ENCODE peak calls at places on chromosome 4, in ten cellular contexts. One of them, this sample, is unnamed.

GRCh38 chr4:165006457-165006856 is 25.3 kb upstream of the TRIM60 start:
- DNase-seq in prostate gland: no peak
- DNase-seq in IMR-90: no peak
- DNase-seq in sigmoid colon: no peak
- DNase-seq in H54: no peak
- DNase-seq in heart left ventricle: no peak
- DNase-seq in NB4: no peak
- DNase-seq in HepG2: no peak
- DNase-seq in body of pancreas: no peak
- DNase-seq in breast epithelium: no peak
- DNase-seq in this sample: no peak

GRCh38 chr4:165874799-165875371 is 1.8 kb downstream of the TLL1 start:
- DNase-seq in prostate gland: peak; percentile 24
- DNase-seq in IMR-90: no peak
- DNase-seq in sigmoid colon: peak; percentile 65
- DNase-seq in H54: no peak
- DNase-seq in heart left ventricle: peak; percentile 33
- DNase-seq in NB4: no peak
- DNase-seq in HepG2: no peak
- DNase-seq in body of pancreas: peak; percentile 33
- DNase-seq in breast epithelium: no peak
- DNase-seq in this sample: no peak

GRCh38 chr4:138669479-138670165 is 346.0 kb upstream of the NOCT start:
- DNase-seq in prostate gland: no peak
- DNase-seq in IMR-90: peak; percentile 99
- DNase-seq in sigmoid colon: no peak
- DNase-seq in H54: no peak
- DNase-seq in heart left ventricle: no peak
- DNase-seq in NB4: no peak
- DNase-seq in HepG2: no peak
- DNase-seq in body of pancreas: no peak
- DNase-seq in breast epithelium: no peak
- DNase-seq in this sample: no peak

GRCh38 chr4:164503874-164504273 is 250.1 kb upstream of the SMIM31 start:
- DNase-seq in prostate gland: no peak
- DNase-seq in IMR-90: no peak
- DNase-seq in sigmoid colon: no peak
- DNase-seq in H54: no peak
- DNase-seq in heart left ventricle: no peak
- DNase-seq in NB4: no peak
- DNase-seq in HepG2: no peak
- DNase-seq in body of pancreas: no peak
- DNase-seq in breast epithelium: no peak
- DNase-seq in this sample: no peak

GRCh38 chr4:187027231-187027760 is 303.6 kb upstream of the FAT1 start:
- DNase-seq in prostate gland: peak; percentile 9
- DNase-seq in IMR-90: peak; percentile 47
- DNase-seq in sigmoid colon: no peak
- DNase-seq in H54: no peak
- DNase-seq in heart left ventricle: peak; percentile 17
- DNase-seq in NB4: no peak
- DNase-seq in HepG2: no peak
- DNase-seq in body of pancreas: no peak
- DNase-seq in breast epithelium: no peak
- DNase-seq in this sample: no peak

GRCh38 chr4:68124262-68124661 is 5.4 kb downstream of the TMPRSS11F start:
- DNase-seq in prostate gland: no peak
- DNase-seq in IMR-90: no peak
- DNase-seq in sigmoid colon: no peak
- DNase-seq in H54: no peak
- DNase-seq in heart left ventricle: no peak
- DNase-seq in NB4: no peak
- DNase-seq in HepG2: no peak
- DNase-seq in body of pancreas: no peak
- DNase-seq in breast epithelium: no peak
- DNase-seq in this sample: no peak

GRCh38 chr4:1061747-1062146 is 50.3 kb downstream of the FGFRL1 start:
- DNase-seq in prostate gland: no peak
- DNase-seq in IMR-90: no peak
- DNase-seq in sigmoid colon: no peak
- DNase-seq in H54: no peak
- DNase-seq in heart left ventricle: no peak
- DNase-seq in NB4: no peak
- DNase-seq in HepG2: no peak
- DNase-seq in body of pancreas: no peak
- DNase-seq in breast epithelium: no peak
- DNase-seq in this sample: no peak

GRCh38 chr4:80367737-80368136 is 32.2 kb downstream of the CFAP299 start:
- DNase-seq in prostate gland: no peak
- DNase-seq in IMR-90: peak; percentile 65
- DNase-seq in sigmoid colon: no peak
- DNase-seq in H54: no peak
- DNase-seq in heart left ventricle: no peak
- DNase-seq in NB4: no peak
- DNase-seq in HepG2: no peak
- DNase-seq in body of pancreas: no peak
- DNase-seq in breast epithelium: no peak
- DNase-seq in this sample: no peak

GRCh38 chr4:1815997-1816860 is 23.1 kb downstream of the FGFR3 start:
- DNase-seq in prostate gland: no peak
- DNase-seq in IMR-90: no peak
- DNase-seq in sigmoid colon: no peak
- DNase-seq in H54: no peak
- DNase-seq in heart left ventricle: no peak
- DNase-seq in NB4: no peak
- DNase-seq in HepG2: no peak
- DNase-seq in body of pancreas: no peak
- DNase-seq in breast epithelium: no peak
- DNase-seq in this sample: no peak

GRCh38 chr4:1956631-1957030 is 52.1 kb downstream of the NELFA start:
- DNase-seq in prostate gland: no peak
- DNase-seq in IMR-90: no peak
- DNase-seq in sigmoid colon: no peak
- DNase-seq in H54: no peak
- DNase-seq in heart left ventricle: no peak
- DNase-seq in NB4: no peak
- DNase-seq in HepG2: no peak
- DNase-seq in body of pancreas: no peak
- DNase-seq in breast epithelium: no peak
- DNase-seq in this sample: no peak

GRCh38 chr4:141713771-141714445 is 77.5 kb downstream of the IL15 start:
- DNase-seq in prostate gland: no peak
- DNase-seq in IMR-90: peak; percentile 72
- DNase-seq in sigmoid colon: no peak
- DNase-seq in H54: peak; percentile 7
- DNase-seq in heart left ventricle: no peak
- DNase-seq in NB4: no peak
- DNase-seq in HepG2: no peak
- DNase-seq in body of pancreas: no peak
- DNase-seq in breast epithelium: no peak
- DNase-seq in this sample: no peak

GRCh38 chr4:73417973-73418372 is 13.9 kb downstream of the ALB start:
- DNase-seq in prostate gland: no peak
- DNase-seq in IMR-90: peak; percentile 1
- DNase-seq in sigmoid colon: no peak
- DNase-seq in H54: no peak
- DNase-seq in heart left ventricle: no peak
- DNase-seq in NB4: peak; percentile 7
- DNase-seq in HepG2: no peak
- DNase-seq in body of pancreas: no peak
- DNase-seq in breast epithelium: no peak
- DNase-seq in this sample: no peak

GRCh38 chr4:48906283-48907173 is at the start of gene OCIAD2:
- DNase-seq in prostate gland: peak; percentile 81
- DNase-seq in IMR-90: no peak
- DNase-seq in sigmoid colon: peak; percentile 69
- DNase-seq in H54: peak; percentile 35
- DNase-seq in heart left ventricle: peak; percentile 72
- DNase-seq in NB4: peak; percentile 73
- DNase-seq in HepG2: no peak
- DNase-seq in body of pancreas: peak; percentile 89
- DNase-seq in breast epithelium: peak; percentile 66
- DNase-seq in this sample: peak; percentile 42
- TF ChIP-seq POLR2A in prostate gland: peak; percentile 50
- TF ChIP-seq POLR2A in IMR-90: no peak
- TF ChIP-seq POLR2A in sigmoid colon: no peak
- TF ChIP-seq POLR2A in H54: peak; percentile 50
- TF ChIP-seq POLR2A in heart left ventricle: no peak
- TF ChIP-seq POLR2A in NB4: no peak
- TF ChIP-seq POLR2A in HepG2: no peak
- TF ChIP-seq POLR2A in body of pancreas: peak; percentile 69
- TF ChIP-seq POLR2A in breast epithelium: no peak
- TF ChIP-seq POLR2A in this sample: peak; percentile 49

DNA sequence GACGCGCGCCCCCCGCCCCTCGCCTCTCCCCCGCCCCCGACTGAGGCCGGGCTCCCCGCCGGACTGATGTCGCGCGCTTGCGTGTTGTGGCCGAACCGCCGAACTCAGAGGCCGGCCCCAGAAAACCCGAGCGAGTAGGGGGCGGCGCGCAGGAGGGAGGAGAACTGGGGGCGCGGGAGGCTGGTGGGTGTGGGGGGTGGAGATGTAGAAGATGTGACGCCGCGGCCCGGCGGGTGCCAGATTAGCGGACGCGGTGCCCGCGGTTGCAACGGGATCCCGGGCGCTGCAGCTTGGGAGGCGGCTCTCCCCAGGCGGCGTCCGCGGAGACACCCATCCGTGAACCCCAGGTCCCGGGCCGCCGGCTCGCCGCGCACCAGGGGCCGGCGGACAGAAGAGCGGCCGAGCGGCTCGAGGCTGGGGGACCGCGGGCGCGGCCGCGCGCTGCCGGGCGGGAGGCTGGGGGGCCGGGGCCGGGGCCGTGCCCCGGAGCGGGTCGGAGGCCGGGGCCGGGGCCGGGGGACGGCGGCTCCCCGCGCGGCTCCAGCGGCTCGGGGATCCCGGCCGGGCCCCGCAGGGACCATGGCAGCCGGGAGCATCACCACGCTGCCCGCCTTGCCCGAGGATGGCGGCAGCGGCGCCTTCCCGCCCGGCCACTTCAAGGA is at the start of gene FGF2:
- DNase-seq in prostate gland: peak; percentile 12
- DNase-seq in IMR-90: peak; percentile 60
- DNase-seq in sigmoid colon: peak; percentile 90
- DNase-seq in H54: no peak
- DNase-seq in heart left ventricle: peak; percentile 68
- DNase-seq in NB4: peak; percentile 42
- DNase-seq in HepG2: no peak
- DNase-seq in body of pancreas: peak; percentile 19
- DNase-seq in breast epithelium: peak; percentile 41
- DNase-seq in this sample: peak; percentile 43
- TF ChIP-seq POLR2A in prostate gland: no peak
- TF ChIP-seq POLR2A in IMR-90: peak; percentile 71
- TF ChIP-seq POLR2A in sigmoid colon: peak; percentile 14
- TF ChIP-seq POLR2A in H54: peak; percentile 94
- TF ChIP-seq POLR2A in heart left ventricle: peak; percentile 29
- TF ChIP-seq POLR2A in NB4: no peak
- TF ChIP-seq POLR2A in HepG2: no peak
- TF ChIP-seq POLR2A in body of pancreas: no peak
- TF ChIP-seq POLR2A in breast epithelium: no peak
- TF ChIP-seq POLR2A in this sample: no peak

GRCh38 chr4:21242163-21242562 is 541.9 kb downstream of the PACRGL start:
- DNase-seq in prostate gland: no peak
- DNase-seq in IMR-90: no peak
- DNase-seq in sigmoid colon: no peak
- DNase-seq in H54: no peak
- DNase-seq in heart left ventricle: no peak
- DNase-seq in NB4: no peak
- DNase-seq in HepG2: peak; percentile 2
- DNase-seq in body of pancreas: no peak
- DNase-seq in breast epithelium: no peak
- DNase-seq in this sample: no peak
- TF ChIP-seq POLR2A in prostate gland: no peak
- TF ChIP-seq POLR2A in IMR-90: no peak
- TF ChIP-seq POLR2A in sigmoid colon: no peak
- TF ChIP-seq POLR2A in H54: no peak
- TF ChIP-seq POLR2A in heart left ventricle: no peak
- TF ChIP-seq POLR2A in NB4: no peak
- TF ChIP-seq POLR2A in HepG2: no peak
- TF ChIP-seq POLR2A in body of pancreas: no peak
- TF ChIP-seq POLR2A in breast epithelium: no peak
- TF ChIP-seq POLR2A in this sample: no peak

GRCh38 chr4:110198472-110199419 is at the start of gene ELOVL6:
- DNase-seq in prostate gland: peak; percentile 28
- DNase-seq in IMR-90: peak; percentile 72
- DNase-seq in sigmoid colon: peak; percentile 79
- DNase-seq in H54: peak; percentile 47
- DNase-seq in heart left ventricle: peak; percentile 37
- DNase-seq in NB4: peak; percentile 76
- DNase-seq in HepG2: peak; percentile 59
- DNase-seq in body of pancreas: peak; percentile 37
- DNase-seq in breast epithelium: no peak
- DNase-seq in this sample: peak; percentile 87

GRCh38 chr4:110195561-110196205 is 2.7 kb downstream of the ELOVL6 start:
- DNase-seq in prostate gland: no peak
- DNase-seq in IMR-90: peak; percentile 17
- DNase-seq in sigmoid colon: no peak
- DNase-seq in H54: no peak
- DNase-seq in heart left ventricle: no peak
- DNase-seq in NB4: peak; percentile 30
- DNase-seq in HepG2: no peak
- DNase-seq in body of pancreas: no peak
- DNase-seq in breast epithelium: no peak
- DNase-seq in this sample: no peak

GRCh38 chr4:110196871-110197420 is 1.5 kb downstream of the ELOVL6 start:
- DNase-seq in prostate gland: peak; percentile 26
- DNase-seq in IMR-90: peak; percentile 31
- DNase-seq in sigmoid colon: peak; percentile 73
- DNase-seq in H54: peak; percentile 12
- DNase-seq in heart left ventricle: no peak
- DNase-seq in NB4: peak; percentile 75
- DNase-seq in HepG2: no peak
- DNase-seq in body of pancreas: peak; percentile 43
- DNase-seq in breast epithelium: peak; percentile 23
- DNase-seq in this sample: peak; percentile 84

GRCh38 chr4:110196206-110196870 is 2.1 kb downstream of the ELOVL6 start:
- DNase-seq in prostate gland: peak; percentile 46
- DNase-seq in IMR-90: peak; percentile 32
- DNase-seq in sigmoid colon: peak; percentile 66
- DNase-seq in H54: peak; percentile 13
- DNase-seq in heart left ventricle: peak; percentile 44
- DNase-seq in NB4: peak; percentile 83
- DNase-seq in HepG2: peak; percentile 41
- DNase-seq in body of pancreas: peak; percentile 40
- DNase-seq in breast epithelium: no peak
- DNase-seq in this sample: peak; percentile 84

GRCh38 chr4:110197421-110198398 is 705 bp downstream of the ELOVL6 start:
- DNase-seq in prostate gland: peak; percentile 6
- DNase-seq in IMR-90: peak; percentile 39
- DNase-seq in sigmoid colon: peak; percentile 70
- DNase-seq in H54: peak; percentile 15
- DNase-seq in heart left ventricle: peak; percentile 28
- DNase-seq in NB4: peak; percentile 68
- DNase-seq in HepG2: no peak
- DNase-seq in body of pancreas: peak; percentile 18
- DNase-seq in breast epithelium: no peak
- DNase-seq in this sample: peak; percentile 74
- TF ChIP-seq POLR2A in prostate gland: no peak
- TF ChIP-seq POLR2A in IMR-90: no peak
- TF ChIP-seq POLR2A in sigmoid colon: no peak
- TF ChIP-seq POLR2A in H54: no peak
- TF ChIP-seq POLR2A in heart left ventricle: no peak
- TF ChIP-seq POLR2A in NB4: peak; percentile 33
- TF ChIP-seq POLR2A in HepG2: no peak
- TF ChIP-seq POLR2A in body of pancreas: no peak
- TF ChIP-seq POLR2A in breast epithelium: no peak
- TF ChIP-seq POLR2A in this sample: no peak

This sample was measured in erythroblast.